ENCODE peak calls at places on chromosomes 2 and 18, in six cellular contexts. One of them, this sample, is unnamed.

GRCh38 chr2:176479961-176480360 is 210.7 kb downstream of the MTX2 start:
- DNase-seq in T-helper 1 cell: no peak
- DNase-seq in hypothalamus: no peak
- DNase-seq in RKO: no peak
- DNase-seq in HTR-8/SVneo: no peak
- DNase-seq in GM10248: no peak
- DNase-seq in this sample: no peak

GRCh38 chr2:170360546-170361358 is 182.8 kb downstream of the MYO3B start:
- DNase-seq in T-helper 1 cell: no peak
- DNase-seq in hypothalamus: no peak
- DNase-seq in RKO: no peak
- DNase-seq in HTR-8/SVneo: no peak
- DNase-seq in GM10248: no peak
- DNase-seq in this sample: no peak

GRCh38 chr2:36338124-36338826 is 17.3 kb upstream of the CRIM1 start:
- DNase-seq in T-helper 1 cell: no peak
- DNase-seq in hypothalamus: no peak
- DNase-seq in RKO: no peak
- DNase-seq in HTR-8/SVneo: no peak
- DNase-seq in GM10248: no peak
- DNase-seq in this sample: no peak

GRCh38 chr2:156818221-156818620 is 382.0 kb downstream of the GPD2 start:
- DNase-seq in T-helper 1 cell: no peak
- DNase-seq in hypothalamus: no peak
- DNase-seq in RKO: no peak
- DNase-seq in HTR-8/SVneo: no peak
- DNase-seq in GM10248: no peak
- DNase-seq in this sample: no peak

GRCh38 chr18:60667016-60667415 is 294.4 kb upstream of the MC4R start:
- DNase-seq in T-helper 1 cell: no peak
- DNase-seq in hypothalamus: no peak
- DNase-seq in RKO: no peak
- DNase-seq in HTR-8/SVneo: no peak
- DNase-seq in GM10248: no peak
- DNase-seq in this sample: no peak

GRCh38 chr2:211380041-211380440 is 823.6 kb downstream of the CPS1 start:
- DNase-seq in T-helper 1 cell: no peak
- DNase-seq in hypothalamus: no peak
- DNase-seq in RKO: no peak
- DNase-seq in HTR-8/SVneo: no peak
- DNase-seq in GM10248: no peak
- DNase-seq in this sample: no peak

GRCh38 chr2:100235098-100235497 is 87.2 kb downstream of the LONRF2 start:
- DNase-seq in T-helper 1 cell: no peak
- DNase-seq in hypothalamus: no peak
- DNase-seq in RKO: no peak
- DNase-seq in HTR-8/SVneo: no peak
- DNase-seq in GM10248: peak; percentile 67
- DNase-seq in this sample: peak; percentile 44

GRCh38 chr2:74007120-74007519 is 22.4 kb downstream of the TET3 start:
- DNase-seq in T-helper 1 cell: no peak
- DNase-seq in hypothalamus: no peak
- DNase-seq in RKO: no peak
- DNase-seq in HTR-8/SVneo: no peak
- DNase-seq in GM10248: no peak
- DNase-seq in this sample: no peak

GRCh38 chr2:96470636-96471035 is 34.5 kb downstream of the NEURL3 start:
- DNase-seq in T-helper 1 cell: peak; percentile 29
- DNase-seq in hypothalamus: peak; percentile 10
- DNase-seq in RKO: no peak
- DNase-seq in HTR-8/SVneo: no peak
- DNase-seq in GM10248: peak; percentile 82
- DNase-seq in this sample: no peak

GRCh38 chr2:73075477-73076373 is 4.2 kb upstream of the SFXN5 start:
- DNase-seq in T-helper 1 cell: no peak
- DNase-seq in hypothalamus: peak; percentile 62
- DNase-seq in RKO: peak; percentile 12
- DNase-seq in HTR-8/SVneo: no peak
- DNase-seq in GM10248: no peak
- DNase-seq in this sample: no peak

GRCh38 chr2:100278986-100279385 is 43.3 kb downstream of the LONRF2 start:
- DNase-seq in T-helper 1 cell: no peak
- DNase-seq in hypothalamus: no peak
- DNase-seq in RKO: no peak
- DNase-seq in HTR-8/SVneo: no peak
- DNase-seq in GM10248: no peak
- DNase-seq in this sample: no peak

GRCh38 chr18:11310476-11311086 is 161.2 kb upstream of the PIEZO2 start:
- DNase-seq in T-helper 1 cell: no peak
- DNase-seq in hypothalamus: peak; percentile 9
- DNase-seq in RKO: peak; percentile 65
- DNase-seq in HTR-8/SVneo: no peak
- DNase-seq in GM10248: peak; percentile 46
- DNase-seq in this sample: no peak

GRCh38 chr18:62030091-62030985 is 137.5 kb upstream of the RNF152 start:
- DNase-seq in T-helper 1 cell: no peak
- DNase-seq in hypothalamus: no peak
- DNase-seq in RKO: no peak
- DNase-seq in HTR-8/SVneo: no peak
- DNase-seq in GM10248: no peak
- DNase-seq in this sample: no peak

GRCh38 chr2:217060951-217061547 is 201.2 kb upstream of the TNP1 start:
- DNase-seq in T-helper 1 cell: no peak
- DNase-seq in hypothalamus: no peak
- DNase-seq in RKO: no peak
- DNase-seq in HTR-8/SVneo: no peak
- DNase-seq in GM10248: no peak
- DNase-seq in this sample: no peak

GRCh38 chr18:21682276-21683051 is 22.1 kb downstream of the ABHD3 start:
- DNase-seq in T-helper 1 cell: no peak
- DNase-seq in hypothalamus: no peak
- DNase-seq in RKO: no peak
- DNase-seq in HTR-8/SVneo: no peak
- DNase-seq in GM10248: peak; percentile 53
- DNase-seq in this sample: no peak

GRCh38 chr2:60285476-60286316 is 267.8 kb downstream of the BCL11A start:
- DNase-seq in T-helper 1 cell: no peak
- DNase-seq in hypothalamus: no peak
- DNase-seq in RKO: no peak
- DNase-seq in HTR-8/SVneo: no peak
- DNase-seq in GM10248: no peak
- DNase-seq in this sample: no peak

GRCh38 chr2:240479561-240479960 is 44.1 kb downstream of the GPC1 start:
- DNase-seq in T-helper 1 cell: no peak
- DNase-seq in hypothalamus: no peak
- DNase-seq in RKO: no peak
- DNase-seq in HTR-8/SVneo: no peak
- DNase-seq in GM10248: no peak
- DNase-seq in this sample: no peak

GRCh38 chr2:130768191-130768855 is 13.0 kb downstream of the AMER3 start:
- DNase-seq in T-helper 1 cell: no peak
- DNase-seq in hypothalamus: no peak
- DNase-seq in RKO: no peak
- DNase-seq in HTR-8/SVneo: no peak
- DNase-seq in GM10248: no peak
- DNase-seq in this sample: no peak

GRCh38 chr2:177124371-177124770 is 88.2 kb upstream of the HNRNPA3 start:
- DNase-seq in T-helper 1 cell: no peak
- DNase-seq in hypothalamus: no peak
- DNase-seq in RKO: no peak
- DNase-seq in HTR-8/SVneo: no peak
- DNase-seq in GM10248: no peak
- DNase-seq in this sample: no peak

GRCh38 chr2:127633556-127634065 is 12.3 kb upstream of the GPR17 start:
- DNase-seq in T-helper 1 cell: no peak
- DNase-seq in hypothalamus: no peak
- DNase-seq in RKO: no peak
- DNase-seq in HTR-8/SVneo: no peak
- DNase-seq in GM10248: no peak
- DNase-seq in this sample: no peak

GRCh38 chr18:11514267-11514666 is 95.1 kb upstream of the SLC35G4 start:
- DNase-seq in T-helper 1 cell: no peak
- DNase-seq in hypothalamus: no peak
- DNase-seq in RKO: no peak
- DNase-seq in HTR-8/SVneo: no peak
- DNase-seq in GM10248: no peak
- DNase-seq in this sample: no peak

GRCh38 chr2:70248810-70249438 is 496 bp upstream of the TIA1 start:
- DNase-seq in T-helper 1 cell: peak; percentile 92
- DNase-seq in hypothalamus: peak; percentile 95
- DNase-seq in RKO: peak; percentile 83
- DNase-seq in HTR-8/SVneo: no peak
- DNase-seq in GM10248: no peak
- DNase-seq in this sample: no peak

GRCh38 chr2:206800501-206801416 is 35.4 kb downstream of the FASTKD2 start:
- DNase-seq in T-helper 1 cell: peak; percentile 17
- DNase-seq in hypothalamus: peak; percentile 52
- DNase-seq in RKO: peak; percentile 71
- DNase-seq in HTR-8/SVneo: peak; percentile 55
- DNase-seq in GM10248: peak; percentile 48
- DNase-seq in this sample: peak; percentile 13

GRCh38 chr2:233112261-233113113 is 52.3 kb downstream of the INPP5D start:
- DNase-seq in T-helper 1 cell: no peak
- DNase-seq in hypothalamus: no peak
- DNase-seq in RKO: no peak
- DNase-seq in HTR-8/SVneo: no peak
- DNase-seq in GM10248: no peak
- DNase-seq in this sample: no peak

GRCh38 chr18:43935051-43935412 is 657.7 kb upstream of the SYT4 start:
- DNase-seq in T-helper 1 cell: no peak
- DNase-seq in hypothalamus: no peak
- DNase-seq in RKO: no peak
- DNase-seq in HTR-8/SVneo: no peak
- DNase-seq in GM10248: no peak
- DNase-seq in this sample: no peak

This sample was measured in GM12864.